ENCODE peak calls at places on chromosomes 3 and 15, in five cellular contexts. D is activated CD4-positive, alpha-beta T cell treated with anti-CD3 and anti-CD28 coated beads, Interleukin-2, amount 10 ng/mL, durations not matched to agents 7 days and 5 days; A is CD4-positive, alpha-beta memory T cell; Q is foreskin fibroblast; K is B cell. I is an unnamed sample.

GRCh38 chr15:39579487-39580116 is 1.3 kb upstream of the THBS1 start:
- DNase-seq in D (no peak), A (no peak), Q (peak), K (no peak), I (no peak)

GRCh38 chr3:8278448-8278847 is 223.2 kb upstream of the LMCD1 start:
- DNase-seq in D (no peak), A (no peak), Q (no peak), K (no peak), I (peak)

GRCh38 chr3:189132125-189132744 is 39.5 kb upstream of the TPRG1 start:
- DNase-seq in D (peak), A (peak), Q (peak), K (no peak), I (peak)

GRCh38 chr3:45055032-45055410 is 28.9 kb downstream of the CLEC3B start:
- DNase-seq in D (no peak), A (no peak), Q (peak), K (no peak), I (no peak)

GRCh38 chr15:52256930-52257733 is 38.5 kb downstream of the MYO5C start:
- DNase-seq in D (peak), A (no peak), Q (peak), K (no peak), I (no peak)

GRCh38 chr15:51163843-51164242 is 69.1 kb upstream of the TNFAIP8L3 start:
- DNase-seq in D (no peak), A (no peak), Q (no peak), K (no peak), I (no peak)

GRCh38 chr3:26004205-26004604 is 214.3 kb downstream of the OXSM start:
- DNase-seq in D (no peak), A (no peak), Q (no peak), K (no peak), I (no peak)

GRCh38 chr3:127720985-127721384 is 48.2 kb downstream of the ABTB1 start:
- DNase-seq in D (no peak), A (no peak), Q (no peak), K (no peak), I (no peak)

GRCh38 chr3:128080323-128080898 is 28.2 kb downstream of the SEC61A1 start:
- DNase-seq in D (no peak), A (no peak), Q (peak), K (no peak), I (no peak)

GRCh38 chr3:27253831-27254230 is 115.4 kb downstream of the NEK10 start:
- DNase-seq in D (peak), A (peak), Q (peak), K (no peak), I (peak)

GRCh38 chr3:64109438-64109837 is 86.1 kb upstream of the PSMD6 start:
- DNase-seq in D (no peak), A (no peak), Q (no peak), K (no peak), I (no peak)

GRCh38 chr15:40002295-40002694 is 36.7 kb downstream of the SRP14 start:
- DNase-seq in D (no peak), A (no peak), Q (peak), K (no peak), I (no peak)

GRCh38 chr3:159417761-159418160 is 570.9 kb upstream of the IL12A start:
- DNase-seq in D (no peak), A (no peak), Q (peak), K (no peak), I (no peak)

GRCh38 chr3:156135921-156136655 is 15.7 kb downstream of the KCNAB1 start:
- DNase-seq in D (peak), A (no peak), Q (no peak), K (no peak), I (peak)

GRCh38 chr3:90010341-90010740 is 902.9 kb downstream of the EPHA3 start:
- DNase-seq in D (no peak), A (no peak), Q (peak), K (no peak), I (no peak)

GRCh38 chr3:38471260-38471857 is 17.7 kb downstream of the ACVR2B start:
- DNase-seq in D (no peak), A (no peak), Q (no peak), K (no peak), I (no peak)

GRCh38 chr3:42014443-42014945 is 52.6 kb upstream of the ULK4 start:
- DNase-seq in D (peak), A (no peak), Q (peak), K (peak), I (no peak)

I was measured in Jurkat, Clone E6-1.